ENCODE peak calls at places on chromosomes 3 and 15, in seven cellular contexts. Y, Z, C, N, U, Q and L are unnamed samples.

GRCh38 chr3:48190911-48191310 is 2.7 kb upstream of the CDC25A start:
- DNase-seq in Y (no peak), Z (no peak), C (no peak), N (no peak), U (no peak), Q (no peak), L (no peak)

GRCh38 chr3:168998792-168999191 is 664.7 kb downstream of the MECOM start:
- DNase-seq in Y (no peak), Z (no peak), C (no peak), N (no peak), U (no peak), Q (no peak), L (no peak)

GRCh38 chr3:129413687-129414506 is 14.5 kb downstream of the EFCAB12 start:
- DNase-seq in Y (no peak), Z (no peak), C (peak), N (peak), U (peak), Q (peak), L (no peak)

GRCh38 chr3:115825046-115825445 is 201.7 kb downstream of the GAP43 start:
- DNase-seq in Y (no peak), Z (no peak), C (peak), N (no peak), U (peak), Q (no peak), L (no peak)

GRCh38 chr15:75695206-75695605 is 17.4 kb downstream of the CSPG4 start:
- DNase-seq in Y (no peak), Z (peak), C (no peak), N (no peak), U (no peak), Q (no peak), L (no peak)

GRCh38 chr3:182294256-182294655 is 499.0 kb upstream of the ATP11B start:
- DNase-seq in Y (no peak), Z (no peak), C (peak), N (no peak), U (no peak), Q (no peak), L (no peak)

GRCh38 chr3:119643528-119643927 is 16.9 kb downstream of the POPDC2 start:
- DNase-seq in Y (no peak), Z (no peak), C (peak), N (peak), U (peak), Q (no peak), L (no peak)

GRCh38 chr3:183502782-183503181 is 52.7 kb downstream of the KLHL6 start:
- DNase-seq in Y (no peak), Z (no peak), C (no peak), N (no peak), U (peak), Q (no peak), L (no peak)

GRCh38 chr3:53666026-53666425 is 171.6 kb downstream of the CACNA1D start:
- DNase-seq in Y (no peak), Z (no peak), C (no peak), N (no peak), U (no peak), Q (no peak), L (no peak)

DNA sequence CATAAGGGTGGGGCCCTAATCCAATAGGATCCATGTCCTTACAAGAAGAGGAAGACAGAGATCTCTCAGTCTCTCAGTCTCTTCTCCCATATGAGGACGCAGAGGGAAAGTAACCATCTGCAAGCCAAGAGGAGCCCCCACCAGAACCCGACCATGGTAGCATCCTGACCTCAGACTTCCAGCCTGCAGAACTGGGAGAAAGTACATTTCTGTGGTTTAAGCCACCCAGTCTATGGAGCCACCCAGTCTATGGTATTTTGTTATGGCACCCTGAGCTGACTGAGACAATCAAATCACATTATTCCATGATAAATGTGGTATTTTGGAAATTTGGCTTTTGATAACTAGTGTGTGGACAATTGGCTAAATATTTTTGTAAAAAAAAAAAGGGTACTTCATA is 101.5 kb upstream of the TMC3 start:
- DNase-seq in Y (no peak), Z (no peak), C (no peak), N (no peak), U (no peak), Q (no peak), L (no peak)
- H3K27ac ChIP-seq in Y (no peak), Z (no peak), C (no peak), N (no peak), U (no peak), Q (no peak), L (no peak)

GRCh38 chr15:97972366-97972765 is 11.9 kb downstream of the ARRDC4 start:
- DNase-seq in Y (no peak), Z (no peak), C (no peak), N (no peak), U (no peak), Q (no peak), L (no peak)
- H3K4me3 ChIP-seq in Y (no peak), Z (no peak), C (no peak), N (no peak), U (no peak), Q (no peak), L (no peak)

GRCh38 chr3:153357436-153357835 is 195.4 kb downstream of the RAP2B start:
- DNase-seq in Y (no peak), Z (no peak), C (no peak), N (no peak), U (no peak), Q (no peak), L (no peak)
- H3K27ac ChIP-seq in Y (no peak), Z (no peak), C (no peak), N (no peak), U (no peak), Q (no peak), L (no peak)

DNA sequence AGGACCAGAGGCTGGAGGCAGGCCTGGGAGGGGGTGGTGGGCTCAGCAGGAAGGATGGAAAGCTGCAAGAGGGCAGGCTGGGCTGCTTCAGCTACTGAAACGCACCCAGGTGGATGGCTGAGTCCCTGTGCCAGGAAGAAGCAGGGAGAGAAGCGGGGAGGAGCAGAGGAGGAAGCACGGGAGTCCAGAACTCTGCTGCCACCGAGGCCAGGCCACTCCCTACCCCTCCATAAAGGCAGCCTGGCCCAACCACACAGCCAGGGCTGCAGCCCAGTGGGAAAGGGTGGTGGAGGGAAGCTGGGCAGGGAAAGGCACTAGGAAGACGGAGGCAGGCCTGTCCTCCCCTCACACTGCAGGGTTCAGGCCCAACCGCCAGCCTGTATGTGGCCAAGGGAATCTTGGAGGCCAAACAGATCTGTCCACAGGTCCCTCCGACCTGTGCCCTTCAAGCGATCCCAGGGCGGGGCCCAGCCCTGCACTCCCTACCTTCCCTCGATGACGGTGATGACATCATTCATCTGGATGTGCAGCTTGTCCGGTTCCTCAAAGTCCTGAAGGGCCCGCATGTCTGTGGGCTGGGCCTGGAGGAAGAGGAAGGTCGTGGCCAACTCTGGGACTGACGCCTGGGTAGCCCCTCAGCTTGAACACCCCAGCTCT is 30.5 kb downstream of the TNK2 start:
- DNase-seq in Y (peak), Z (no peak), C (no peak), N (no peak), U (no peak), Q (no peak), L (no peak)
- H3K4me3 ChIP-seq in Y (no peak), Z (no peak), C (no peak), N (no peak), U (no peak), Q (no peak), L (no peak)

DNA sequence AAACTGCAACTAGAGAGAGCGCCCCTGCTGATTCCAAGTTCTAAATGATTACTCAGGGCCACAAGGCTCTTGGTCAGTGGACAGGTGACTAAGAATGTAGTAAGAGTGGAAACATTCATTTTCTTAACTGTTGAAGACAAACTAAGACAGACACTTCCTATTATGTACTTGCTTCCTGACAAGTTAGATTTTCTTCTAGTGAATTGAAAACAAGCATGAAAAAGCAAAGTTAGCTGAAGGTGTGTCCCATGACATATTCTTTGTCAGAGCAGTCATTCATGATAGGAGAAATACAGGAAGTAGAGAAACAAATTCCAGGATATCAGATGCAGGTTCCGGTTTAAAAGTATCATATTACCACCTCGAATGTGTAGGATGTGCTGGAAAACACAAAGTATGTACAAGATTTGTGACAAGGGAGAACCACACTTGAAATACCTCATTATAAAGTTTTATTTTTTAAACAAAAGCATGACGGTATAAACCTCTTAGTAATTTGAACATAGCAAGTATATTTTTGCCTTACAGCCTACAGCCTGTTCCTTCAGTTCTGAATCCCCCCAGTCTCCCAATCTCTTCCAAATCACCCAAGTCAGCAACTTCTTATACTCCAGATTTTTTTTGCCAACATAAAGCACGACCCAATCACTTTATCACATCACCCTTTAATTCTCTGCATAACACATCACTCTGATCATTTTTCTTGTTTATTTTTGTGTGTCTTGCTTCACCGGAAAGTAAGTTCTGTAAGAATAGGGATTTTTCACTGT is 6.2 kb downstream of the TSPAN3 start:
- DNase-seq in Y (no peak), Z (no peak), C (peak), N (no peak), U (peak), Q (no peak), L (no peak)
- H3K27ac ChIP-seq in Y (peak), Z (no peak), C (peak), N (peak), U (peak), Q (no peak), L (no peak)

DNA sequence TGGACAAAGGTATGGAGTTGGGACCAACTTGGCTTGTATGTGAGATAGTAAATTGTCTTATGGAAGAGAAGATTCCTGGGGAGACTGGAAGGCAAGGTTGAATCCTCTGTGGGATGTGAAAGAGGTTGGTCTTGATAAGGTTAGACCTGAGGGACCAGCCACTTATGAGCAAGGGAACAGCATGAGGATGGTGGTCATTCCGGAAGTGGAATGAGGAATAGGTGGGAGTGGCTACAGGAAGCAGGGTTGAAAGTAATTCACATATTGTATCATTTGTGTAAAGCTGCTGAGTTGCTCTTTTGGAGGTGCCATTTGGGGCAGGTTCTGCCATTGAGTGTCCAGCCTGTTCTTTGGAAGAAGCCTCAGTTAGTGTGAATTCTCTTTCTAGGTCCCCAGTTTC is 13.2 kb downstream of the USP13 start:
- DNase-seq in Y (no peak), Z (no peak), C (no peak), N (no peak), U (no peak), Q (no peak), L (no peak)
- H3K4me3 ChIP-seq in Y (peak), Z (no peak), C (no peak), N (no peak), U (no peak), Q (no peak), L (no peak)

DNA sequence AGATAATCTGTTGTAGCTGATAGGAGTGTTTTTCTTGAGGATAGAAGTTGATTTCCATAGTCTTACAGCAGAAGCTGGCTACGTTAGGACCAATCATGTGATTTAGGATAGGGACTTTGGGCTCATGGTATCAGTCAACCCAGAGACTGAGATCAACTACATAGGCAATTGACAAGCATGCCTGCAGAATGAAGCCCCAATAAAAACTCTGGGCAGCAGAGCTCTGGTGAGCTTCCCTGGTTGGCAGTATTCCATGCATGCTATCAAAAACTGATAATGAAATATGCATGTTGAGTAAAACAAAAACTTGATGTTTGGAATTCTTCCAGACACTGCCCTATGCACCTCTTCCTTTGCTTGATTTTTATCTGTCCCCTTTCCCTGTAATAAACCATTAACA is 38.0 kb downstream of the SUCNR1 start:
- DNase-seq in Y (no peak), Z (no peak), C (peak), N (no peak), U (no peak), Q (no peak), L (no peak)
- H3K27ac ChIP-seq in Y (no peak), Z (no peak), C (peak), N (no peak), U (no peak), Q (no peak), L (peak)

GRCh38 chr15:101435761-101436160 is 53.7 kb downstream of the PCSK6 start:
- DNase-seq in Y (no peak), Z (no peak), C (no peak), N (no peak), U (no peak), Q (no peak), L (no peak)
- H3K4me3 ChIP-seq in Y (no peak), Z (no peak), C (no peak), N (no peak), U (no peak), Q (no peak), L (no peak)